ENCODE peak calls at places on chromosomes 12 and 14, in five cellular contexts. A is stimulated activated CD4-positive, alpha-beta T cell treated with anti-CD3 and anti-CD28 coated beads, Interleukin-1b, Interleukin-23, amount 100 ng/mL, for 48 hours; C is fibroblast of mammary gland; B is NCI-H1092; W is HFFc6. J is an unnamed sample.

GRCh38 chr12:67698711-67699603 is 50.4 kb downstream of the DYRK2 start:
- DNase-seq in B (no peak), W (peak; percentile 90), A (peak; percentile 74), C (peak; percentile 20), J (peak; percentile 14)

GRCh38 chr12:5511644-5512584 is 80.0 kb downstream of the NTF3 start:
- DNase-seq in C (no peak), B (no peak), W (peak; percentile 24), A (peak; percentile 4), J (peak; percentile 24)

GRCh38 chr12:22372277-22372837 is 37.9 kb upstream of the ST8SIA1 start:
- DNase-seq in C (no peak), A (no peak), W (no peak), B (no peak), J (no peak)

GRCh38 chr12:54019924-54020586 is 8.2 kb upstream of the HOXC6 start:
- DNase-seq in A (no peak), C (peak; percentile 70), B (no peak), W (no peak), J (no peak)

GRCh38 chr14:59870277-59871165 is at the start of gene RTN1:
- DNase-seq in C (peak; percentile 28), A (peak; percentile 13), B (peak; percentile 74), W (no peak), J (peak; percentile 31)

GRCh38 chr12:92570056-92570753 is 132.6 kb upstream of the PLEKHG7 start:
- DNase-seq in C (peak; percentile 89), A (no peak), W (peak; percentile 69), B (peak; percentile 82), J (peak; percentile 91)

GRCh38 chr12:111616177-111616623 is 17.1 kb upstream of the ATXN2 start:
- DNase-seq in B (no peak), C (peak; percentile 57), W (no peak), A (no peak), J (peak; percentile 74)

GRCh38 chr14:63752449-63753169 is 24.7 kb upstream of the SGPP1 start:
- DNase-seq in C (peak; percentile 67), B (no peak), W (peak; percentile 29), A (no peak), J (peak; percentile 51)

GRCh38 chr14:101008631-101009336 is 105.3 kb upstream of the RTL1 start:
- DNase-seq in B (no peak), W (peak; percentile 24), A (no peak), C (peak; percentile 76), J (no peak)

GRCh38 chr12:132329739-132330548 is 555 bp upstream of the GALNT9 start:
- DNase-seq in B (no peak), C (no peak), W (no peak), A (no peak), J (no peak)

GRCh38 chr12:85733984-85734383 is 102.2 kb downstream of the RASSF9 start:
- DNase-seq in A (no peak), W (no peak), C (peak; percentile 50), B (no peak), J (peak; percentile 38)

GRCh38 chr12:49962861-49963765 is 1.4 kb downstream of the AQP5 start:
- DNase-seq in C (no peak), A (no peak), B (peak; percentile 49), W (no peak), J (no peak)